ENCODE peak calls at places on chromosomes 1 and 21, in four cellular contexts. One of them, this sample, is unnamed.

GRCh38 chr1:225767591-225768540 is 9.8 kb upstream of the SRP9 start:
- DNase-seq in bronchial epithelial cell: peak
- DNase-seq in AG20443: peak
- DNase-seq in stimulated activated CD4-positive, alpha-beta T cell treated with anti-CD3 and anti-CD28 coated beads, TNF-alpha, amount 100 ng/mL, for 4 hours: no peak
- DNase-seq in this sample: no peak

GRCh38 chr1:201228011-201228983 is 37.7 kb downstream of the IGFN1 start:
- DNase-seq in bronchial epithelial cell: no peak
- DNase-seq in stimulated activated CD4-positive, alpha-beta T cell treated with anti-CD3 and anti-CD28 coated beads, TNF-alpha, amount 100 ng/mL, for 4 hours: no peak
- DNase-seq in AG20443: peak
- DNase-seq in this sample: no peak

GRCh38 chr21:35015435-35016024 is 33.6 kb downstream of the RUNX1 start:
- DNase-seq in stimulated activated CD4-positive, alpha-beta T cell treated with anti-CD3 and anti-CD28 coated beads, TNF-alpha, amount 100 ng/mL, for 4 hours: no peak
- DNase-seq in bronchial epithelial cell: no peak
- DNase-seq in AG20443: no peak
- DNase-seq in this sample: no peak

GRCh38 chr1:81834921-81835698 is 34.4 kb downstream of the ADGRL2 start:
- DNase-seq in AG20443: peak
- DNase-seq in bronchial epithelial cell: peak
- DNase-seq in stimulated activated CD4-positive, alpha-beta T cell treated with anti-CD3 and anti-CD28 coated beads, TNF-alpha, amount 100 ng/mL, for 4 hours: no peak
- DNase-seq in this sample: no peak

GRCh38 chr1:73859227-73859626 is 338.7 kb downstream of the LRRIQ3 start:
- DNase-seq in bronchial epithelial cell: peak
- DNase-seq in AG20443: no peak
- DNase-seq in stimulated activated CD4-positive, alpha-beta T cell treated with anti-CD3 and anti-CD28 coated beads, TNF-alpha, amount 100 ng/mL, for 4 hours: no peak
- DNase-seq in this sample: no peak

GRCh38 chr1:173429517-173430477 is 47.3 kb upstream of the PRDX6 start:
- DNase-seq in stimulated activated CD4-positive, alpha-beta T cell treated with anti-CD3 and anti-CD28 coated beads, TNF-alpha, amount 100 ng/mL, for 4 hours: peak
- DNase-seq in bronchial epithelial cell: peak
- DNase-seq in AG20443: peak
- DNase-seq in this sample: no peak

GRCh38 chr1:46687095-46687659 is 15.5 kb downstream of the TEX38 start:
- DNase-seq in bronchial epithelial cell: peak
- DNase-seq in AG20443: peak
- DNase-seq in stimulated activated CD4-positive, alpha-beta T cell treated with anti-CD3 and anti-CD28 coated beads, TNF-alpha, amount 100 ng/mL, for 4 hours: no peak
- DNase-seq in this sample: no peak

GRCh38 chr1:71835442-71835813 is 446.9 kb downstream of the NEGR1 start:
- DNase-seq in bronchial epithelial cell: no peak
- DNase-seq in AG20443: no peak
- DNase-seq in stimulated activated CD4-positive, alpha-beta T cell treated with anti-CD3 and anti-CD28 coated beads, TNF-alpha, amount 100 ng/mL, for 4 hours: no peak
- DNase-seq in this sample: no peak

GRCh38 chr1:226148121-226148648 is 38.4 kb downstream of the ACBD3 start:
- DNase-seq in bronchial epithelial cell: no peak
- DNase-seq in AG20443: no peak
- DNase-seq in stimulated activated CD4-positive, alpha-beta T cell treated with anti-CD3 and anti-CD28 coated beads, TNF-alpha, amount 100 ng/mL, for 4 hours: no peak
- DNase-seq in this sample: no peak

GRCh38 chr1:201946224-201946908 is at the start of gene LMOD1:
- DNase-seq in AG20443: peak
- DNase-seq in stimulated activated CD4-positive, alpha-beta T cell treated with anti-CD3 and anti-CD28 coated beads, TNF-alpha, amount 100 ng/mL, for 4 hours: no peak
- DNase-seq in bronchial epithelial cell: peak
- DNase-seq in this sample: no peak

GRCh38 chr21:35649186-35649585 is 411.1 kb downstream of the SETD4 start:
- DNase-seq in AG20443: peak
- DNase-seq in bronchial epithelial cell: peak
- DNase-seq in stimulated activated CD4-positive, alpha-beta T cell treated with anti-CD3 and anti-CD28 coated beads, TNF-alpha, amount 100 ng/mL, for 4 hours: no peak
- DNase-seq in this sample: no peak

GRCh38 chr1:181951213-181951612 is 110.3 kb downstream of the ZNF648 start:
- DNase-seq in AG20443: no peak
- DNase-seq in stimulated activated CD4-positive, alpha-beta T cell treated with anti-CD3 and anti-CD28 coated beads, TNF-alpha, amount 100 ng/mL, for 4 hours: no peak
- DNase-seq in bronchial epithelial cell: no peak
- DNase-seq in this sample: no peak

GRCh38 chr21:42120056-42120903 is 49.2 kb downstream of the UMODL1 start:
- DNase-seq in bronchial epithelial cell: peak
- DNase-seq in AG20443: no peak
- DNase-seq in stimulated activated CD4-positive, alpha-beta T cell treated with anti-CD3 and anti-CD28 coated beads, TNF-alpha, amount 100 ng/mL, for 4 hours: no peak
- DNase-seq in this sample: no peak

GRCh38 chr1:86708923-86709322 is 4.5 kb downstream of the SH3GLB1 start:
- DNase-seq in stimulated activated CD4-positive, alpha-beta T cell treated with anti-CD3 and anti-CD28 coated beads, TNF-alpha, amount 100 ng/mL, for 4 hours: no peak
- DNase-seq in bronchial epithelial cell: peak
- DNase-seq in AG20443: no peak
- DNase-seq in this sample: no peak

GRCh38 chr21:35159881-35160280 is 110.8 kb upstream of the RUNX1 start:
- DNase-seq in AG20443: no peak
- DNase-seq in bronchial epithelial cell: peak
- DNase-seq in stimulated activated CD4-positive, alpha-beta T cell treated with anti-CD3 and anti-CD28 coated beads, TNF-alpha, amount 100 ng/mL, for 4 hours: no peak
- DNase-seq in this sample: no peak

GRCh38 chr1:109272831-109273547 is 10.0 kb downstream of the PSRC1 start:
- DNase-seq in AG20443: no peak
- DNase-seq in bronchial epithelial cell: no peak
- DNase-seq in stimulated activated CD4-positive, alpha-beta T cell treated with anti-CD3 and anti-CD28 coated beads, TNF-alpha, amount 100 ng/mL, for 4 hours: no peak
- DNase-seq in this sample: no peak

GRCh38 chr1:242890211-242890741 is 364.8 kb downstream of the CEP170 start:
- DNase-seq in bronchial epithelial cell: no peak
- DNase-seq in AG20443: no peak
- DNase-seq in stimulated activated CD4-positive, alpha-beta T cell treated with anti-CD3 and anti-CD28 coated beads, TNF-alpha, amount 100 ng/mL, for 4 hours: no peak
- DNase-seq in this sample: no peak

GRCh38 chr1:20899154-20899972 is 112.3 kb upstream of the HP1BP3 start:
- DNase-seq in stimulated activated CD4-positive, alpha-beta T cell treated with anti-CD3 and anti-CD28 coated beads, TNF-alpha, amount 100 ng/mL, for 4 hours: no peak
- DNase-seq in AG20443: no peak
- DNase-seq in bronchial epithelial cell: no peak
- DNase-seq in this sample: no peak

GRCh38 chr1:77018386-77019156 is 151.3 kb downstream of the ST6GALNAC5 start:
- DNase-seq in AG20443: no peak
- DNase-seq in stimulated activated CD4-positive, alpha-beta T cell treated with anti-CD3 and anti-CD28 coated beads, TNF-alpha, amount 100 ng/mL, for 4 hours: no peak
- DNase-seq in bronchial epithelial cell: peak
- DNase-seq in this sample: no peak